ENCODE peak calls at places on chromosomes 5 and 9, in eight cellular contexts. T is PC-9, O is H9, M is astrocyte, B is mammary epithelial cell, Y is HCT116, H is IMR-90, A is MM.1S. J is an unnamed sample.

GRCh38 chr9:106648799-106649198 is 214.2 kb upstream of the ZNF462 start:
- DNase-seq in T (no peak), O (no peak), M (no peak), B (peak; percentile 15), Y (peak; percentile 6), H (peak; percentile 13), A (no peak), J (peak; percentile 59)

GRCh38 chr9:134332266-134332665 is 6.0 kb downstream of the RXRA start:
- DNase-seq in T (no peak), O (no peak), M (no peak), B (no peak), Y (no peak), H (no peak), A (no peak), J (no peak)

GRCh38 chr9:84773023-84773422 is 103.5 kb downstream of the NTRK2 start:
- DNase-seq in T (no peak), O (no peak), M (peak; percentile 81), B (peak; percentile 78), Y (no peak), H (peak; percentile 41), A (no peak), J (no peak)

GRCh38 chr5:6439588-6440550 is 8.8 kb upstream of the UBE2QL1 start:
- DNase-seq in T (no peak), O (no peak), M (no peak), B (peak; percentile 9), Y (no peak), H (no peak), A (peak; percentile 2), J (peak; percentile 57)

GRCh38 chr5:128538249-128539037 is 398 bp upstream of the FBN2 start:
- DNase-seq in T (no peak), O (peak; percentile 89), M (peak; percentile 62), B (peak; percentile 80), Y (no peak), H (peak; percentile 80), A (peak; percentile 35), J (peak; percentile 77)

GRCh38 chr5:161660806-161661205 is 24.7 kb upstream of the GABRA6 start:
- DNase-seq in T (no peak), O (peak; percentile 25), M (no peak), B (no peak), Y (no peak), H (no peak), A (no peak), J (no peak)

GRCh38 chr5:19229210-19229835 is 758.7 kb downstream of the CDH18 start:
- DNase-seq in T (no peak), O (no peak), M (no peak), B (no peak), Y (no peak), H (no peak), A (no peak), J (no peak)

GRCh38 chr9:534886-535285 is 306.6 kb upstream of the DMRT1 start:
- DNase-seq in T (peak; percentile 1), O (no peak), M (no peak), B (peak; percentile 69), Y (no peak), H (no peak), A (no peak), J (peak; percentile 60)

GRCh38 chr9:75230469-75230868 is 142.2 kb downstream of the OSTF1 start:
- DNase-seq in T (no peak), O (no peak), M (no peak), B (no peak), Y (no peak), H (no peak), A (no peak), J (no peak)

GRCh38 chr5:170469414-170469813 is 34.4 kb upstream of the KCNIP1 start:
- DNase-seq in T (no peak), O (peak; percentile 15), M (no peak), B (no peak), Y (no peak), H (no peak), A (no peak), J (no peak)

GRCh38 chr5:167968784-167969183 is 322.7 kb upstream of the WWC1 start:
- DNase-seq in T (no peak), O (no peak), M (peak; percentile 50), B (no peak), Y (no peak), H (no peak), A (no peak), J (no peak)

GRCh38 chr5:36938129-36938528 is 61.6 kb downstream of the NIPBL start:
- DNase-seq in T (no peak), O (no peak), M (no peak), B (no peak), Y (no peak), H (no peak), A (no peak), J (no peak)
- H4K20me1 ChIP-seq in T (peaks cover 38% of the 10 kb centered on the region), O (no peaks in the 10 kb centered on the region), M (peaks cover 76% of the 10 kb centered on the region), B (no peaks in the 10 kb centered on the region), Y (peaks cover 13% of the 10 kb centered on the region), H (peaks cover 52% of the 10 kb centered on the region), A (peaks cover 7% of the 10 kb centered on the region), J (peaks cover 23% of the 10 kb centered on the region)

GRCh38 chr5:77076961-77077820 is 9.9 kb downstream of the ZBED3 start:
- DNase-seq in T (no peak), O (peak; percentile 83), M (peak; percentile 49), B (peak; percentile 46), Y (no peak), H (peak; percentile 58), A (no peak), J (no peak)

GRCh38 chr5:77073667-77074066 is 13.4 kb downstream of the ZBED3 start:
- DNase-seq in T (no peak), O (no peak), M (peak; percentile 52), B (no peak), Y (no peak), H (peak; percentile 82), A (no peak), J (no peak)

GRCh38 chr5:77080905-77081304 is 6.2 kb downstream of the ZBED3 start:
- DNase-seq in T (no peak), O (no peak), M (no peak), B (no peak), Y (no peak), H (no peak), A (no peak), J (no peak)

GRCh38 chr5:77074745-77075144 is 12.3 kb downstream of the ZBED3 start:
- DNase-seq in T (no peak), O (no peak), M (no peak), B (no peak), Y (no peak), H (no peak), A (no peak), J (no peak)

GRCh38 chr5:77077821-77078176 is 9.3 kb downstream of the ZBED3 start:
- DNase-seq in T (no peak), O (no peak), M (no peak), B (no peak), Y (no peak), H (no peak), A (no peak), J (no peak)
- TF ChIP-seq CTCF in T (no peak), O (no peak), M (peak; percentile 3), B (no peak), Y (no peak), H (no peak), A (no peak), J (no peak)

GRCh38 chr5:68259696-68260095 is 44.1 kb downstream of the PIK3R1 start:
- DNase-seq in T (no peak), O (no peak), M (no peak), B (no peak), Y (no peak), H (no peak), A (no peak), J (no peak)

GRCh38 chr5:68264024-68264956 is 48.7 kb downstream of the PIK3R1 start:
- DNase-seq in T (no peak), O (no peak), M (peak; percentile 84), B (no peak), Y (no peak), H (peak; percentile 81), A (no peak), J (no peak)

GRCh38 chr5:68258531-68258930 is 43.0 kb downstream of the PIK3R1 start:
- DNase-seq in T (no peak), O (no peak), M (no peak), B (no peak), Y (no peak), H (no peak), A (no peak), J (no peak)

GRCh38 chr5:68260455-68260854 is 44.9 kb downstream of the PIK3R1 start:
- DNase-seq in T (no peak), O (no peak), M (no peak), B (no peak), Y (no peak), H (no peak), A (no peak), J (no peak)

DNA sequence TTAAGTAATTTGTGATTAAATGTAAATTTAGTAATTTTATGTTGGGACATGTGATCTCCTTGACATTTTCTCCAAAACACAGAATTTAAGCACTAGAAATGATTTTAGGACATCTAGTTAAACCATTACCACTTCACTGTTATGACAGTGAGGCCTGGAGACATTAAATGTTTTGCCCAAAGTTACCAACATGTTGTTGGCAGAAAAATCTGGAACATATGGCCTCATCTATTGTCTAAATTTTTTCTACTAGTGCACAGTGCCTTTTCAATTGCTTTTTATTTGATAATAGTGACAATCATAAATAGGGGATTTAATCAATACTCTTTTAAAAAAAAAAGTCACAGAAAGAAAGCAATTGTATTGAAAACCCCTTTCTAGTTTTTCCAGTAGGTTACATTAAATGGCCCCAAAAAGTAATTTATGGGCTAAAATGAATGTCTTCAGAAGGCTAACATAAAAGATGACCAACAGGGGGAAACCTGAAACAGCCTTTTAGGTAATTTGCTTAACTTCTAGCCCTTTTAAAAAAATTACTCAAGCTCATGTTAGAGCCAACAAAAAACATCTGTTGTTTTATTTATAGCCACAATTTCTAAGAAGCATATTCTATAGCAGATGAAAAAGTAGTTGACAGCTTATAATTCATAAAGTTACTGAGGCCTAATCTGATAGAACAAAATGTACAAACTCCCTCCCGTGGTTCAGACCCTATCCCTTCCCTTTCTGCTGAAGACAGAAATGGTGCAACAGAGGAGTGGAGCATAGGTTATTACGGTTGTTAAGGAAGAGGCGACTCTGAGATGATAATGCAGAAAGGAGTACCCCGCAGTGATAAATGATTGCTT is 45.8 kb downstream of the PIK3R1 start:
- DNase-seq in T (no peak), O (no peak), M (peak; percentile 41), B (no peak), Y (no peak), H (peak; percentile 49), A (no peak), J (no peak)
- H4K20me1 ChIP-seq in T (no peaks in the 10 kb centered on the region), O (no peaks in the 10 kb centered on the region), M (peaks cover 6% of the 10 kb centered on the region), B (no peaks in the 10 kb centered on the region), Y (no peaks in the 10 kb centered on the region), H (no peaks in the 10 kb centered on the region), A (no peaks in the 10 kb centered on the region), J (no peaks in the 10 kb centered on the region)

GRCh38 chr5:137796279-137796678 is 42.1 kb upstream of the HNRNPA0 start:
- DNase-seq in T (no peak), O (no peak), M (no peak), B (no peak), Y (no peak), H (no peak), A (no peak), J (no peak)

GRCh38 chr5:137794863-137795262 is 40.7 kb upstream of the HNRNPA0 start:
- DNase-seq in T (no peak), O (peak; percentile 45), M (no peak), B (no peak), Y (no peak), H (no peak), A (no peak), J (no peak)

GRCh38 chr5:137802282-137803210 is 48.4 kb upstream of the HNRNPA0 start:
- DNase-seq in T (no peak), O (no peak), M (no peak), B (no peak), Y (no peak), H (no peak), A (no peak), J (no peak)

GRCh38 chr5:137800700-137801411 is 46.7 kb upstream of the HNRNPA0 start:
- DNase-seq in T (no peak), O (no peak), M (no peak), B (no peak), Y (no peak), H (no peak), A (no peak), J (no peak)
- TF ChIP-seq CTCF in T (no peak), O (peak; percentile 41), M (no peak), B (no peak), Y (no peak), H (no peak), A (no peak), J (no peak)

J was measured in PC-3.